ENCODE peak calls at places on chromosomes 4 and X, in eight cellular contexts. One of them, this sample, is unnamed. For H3K27me3, the result is how much of the 10 kb centered on the place peaks cover.

GRCh38 chr4:44415251-44415650 is 33.4 kb downstream of the KCTD8 start:
- DNase-seq in mesenchymal stem cell: no peak
- DNase-seq in GM23248: no peak
- DNase-seq in adrenal gland: no peak
- DNase-seq in suprapubic skin: no peak
- DNase-seq in pancreas: no peak
- DNase-seq in hepatocyte: no peak
- DNase-seq in CD8-positive, alpha-beta T cell: no peak
- DNase-seq in this sample: no peak

GRCh38 chr4:173488656-173489055 is 41.4 kb downstream of the HAND2 start:
- DNase-seq in mesenchymal stem cell: no peak
- DNase-seq in GM23248: peak
- DNase-seq in adrenal gland: no peak
- DNase-seq in suprapubic skin: no peak
- DNase-seq in pancreas: no peak
- DNase-seq in hepatocyte: no peak
- DNase-seq in CD8-positive, alpha-beta T cell: no peak
- DNase-seq in this sample: no peak

GRCh38 chr4:5322321-5322720 is 271.0 kb downstream of the STK32B start:
- DNase-seq in mesenchymal stem cell: no peak
- DNase-seq in GM23248: peak
- DNase-seq in adrenal gland: no peak
- DNase-seq in suprapubic skin: no peak
- DNase-seq in pancreas: no peak
- DNase-seq in hepatocyte: no peak
- DNase-seq in CD8-positive, alpha-beta T cell: no peak
- DNase-seq in this sample: no peak

GRCh38 chr4:22129454-22130075 is 181.0 kb upstream of the KCNIP4 start:
- DNase-seq in mesenchymal stem cell: peak
- DNase-seq in GM23248: peak
- DNase-seq in adrenal gland: no peak
- DNase-seq in suprapubic skin: no peak
- DNase-seq in pancreas: no peak
- DNase-seq in hepatocyte: peak
- DNase-seq in CD8-positive, alpha-beta T cell: no peak
- DNase-seq in this sample: peak

GRCh38 chr4:103499094-103499493 is 220.7 kb downstream of the TACR3 start:
- DNase-seq in mesenchymal stem cell: peak
- DNase-seq in GM23248: peak
- DNase-seq in adrenal gland: no peak
- DNase-seq in suprapubic skin: no peak
- DNase-seq in pancreas: no peak
- DNase-seq in hepatocyte: no peak
- DNase-seq in CD8-positive, alpha-beta T cell: no peak
- DNase-seq in this sample: no peak

GRCh38 chrX:39830414-39830813 is 267.3 kb downstream of the BCOR start:
- DNase-seq in mesenchymal stem cell: no peak
- DNase-seq in GM23248: no peak
- DNase-seq in adrenal gland: no peak
- DNase-seq in suprapubic skin: no peak
- DNase-seq in pancreas: no peak
- DNase-seq in hepatocyte: no peak
- DNase-seq in CD8-positive, alpha-beta T cell: no peak
- DNase-seq in this sample: no peak

GRCh38 chr4:72311291-72311690 is 257.7 kb downstream of the ADAMTS3 start:
- DNase-seq in mesenchymal stem cell: no peak
- DNase-seq in GM23248: peak
- DNase-seq in adrenal gland: no peak
- DNase-seq in suprapubic skin: no peak
- DNase-seq in pancreas: no peak
- DNase-seq in hepatocyte: no peak
- DNase-seq in CD8-positive, alpha-beta T cell: no peak
- DNase-seq in this sample: no peak

GRCh38 chr4:10589308-10589707 is 95.3 kb downstream of the CLNK start:
- DNase-seq in mesenchymal stem cell: no peak
- DNase-seq in GM23248: no peak
- DNase-seq in adrenal gland: no peak
- DNase-seq in suprapubic skin: no peak
- DNase-seq in pancreas: no peak
- DNase-seq in hepatocyte: no peak
- DNase-seq in CD8-positive, alpha-beta T cell: no peak
- DNase-seq in this sample: no peak

GRCh38 chr4:62544428-62544827 is 1344.3 kb downstream of the ADGRL3 start:
- DNase-seq in mesenchymal stem cell: peak
- DNase-seq in GM23248: no peak
- DNase-seq in adrenal gland: no peak
- DNase-seq in suprapubic skin: no peak
- DNase-seq in pancreas: no peak
- DNase-seq in hepatocyte: no peak
- DNase-seq in CD8-positive, alpha-beta T cell: no peak
- DNase-seq in this sample: no peak

GRCh38 chr4:136962868-136963267 is 569.4 kb downstream of the PCDH18 start:
- DNase-seq in mesenchymal stem cell: no peak
- DNase-seq in GM23248: no peak
- DNase-seq in adrenal gland: no peak
- DNase-seq in suprapubic skin: no peak
- DNase-seq in pancreas: no peak
- DNase-seq in hepatocyte: no peak
- DNase-seq in CD8-positive, alpha-beta T cell: no peak
- DNase-seq in this sample: no peak

GRCh38 chrX:130626521-130626920 is 224.7 kb downstream of the RBMX2 start:
- DNase-seq in mesenchymal stem cell: no peak
- DNase-seq in GM23248: peak
- DNase-seq in adrenal gland: no peak
- DNase-seq in suprapubic skin: no peak
- DNase-seq in pancreas: no peak
- DNase-seq in hepatocyte: no peak
- DNase-seq in CD8-positive, alpha-beta T cell: no peak
- DNase-seq in this sample: no peak

GRCh38 chr4:186669735-186670134 is 53.9 kb downstream of the FAT1 start:
- DNase-seq in mesenchymal stem cell: no peak
- DNase-seq in GM23248: no peak
- DNase-seq in adrenal gland: no peak
- DNase-seq in suprapubic skin: no peak
- DNase-seq in pancreas: no peak
- DNase-seq in hepatocyte: no peak
- DNase-seq in CD8-positive, alpha-beta T cell: no peak
- DNase-seq in this sample: no peak

GRCh38 chrX:41085883-41086626 is 810 bp downstream of the USP9X start:
- DNase-seq in mesenchymal stem cell: peak
- DNase-seq in GM23248: peak
- DNase-seq in adrenal gland: peak
- DNase-seq in suprapubic skin: peak
- DNase-seq in pancreas: peak
- DNase-seq in hepatocyte: peak
- DNase-seq in CD8-positive, alpha-beta T cell: peak
- DNase-seq in this sample: peak

GRCh38 chr4:139484861-139485311 is 31.0 kb downstream of the RAB33B start:
- DNase-seq in mesenchymal stem cell: no peak
- DNase-seq in GM23248: no peak
- DNase-seq in adrenal gland: no peak
- DNase-seq in suprapubic skin: no peak
- DNase-seq in pancreas: no peak
- DNase-seq in hepatocyte: no peak
- DNase-seq in CD8-positive, alpha-beta T cell: no peak
- DNase-seq in this sample: no peak

GRCh38 chr4:138035781-138036258 is 206.3 kb downstream of the SLC7A11 start:
- DNase-seq in mesenchymal stem cell: peak
- DNase-seq in GM23248: peak
- DNase-seq in adrenal gland: no peak
- DNase-seq in suprapubic skin: no peak
- DNase-seq in pancreas: no peak
- DNase-seq in hepatocyte: peak
- DNase-seq in CD8-positive, alpha-beta T cell: no peak
- DNase-seq in this sample: peak

GRCh38 chrX:37350034-37350365 is 836 bp downstream of the PRRG1 start:
- DNase-seq in mesenchymal stem cell: peak
- DNase-seq in GM23248: peak
- DNase-seq in adrenal gland: no peak
- DNase-seq in suprapubic skin: no peak
- DNase-seq in pancreas: no peak
- DNase-seq in hepatocyte: peak
- DNase-seq in CD8-positive, alpha-beta T cell: no peak
- DNase-seq in this sample: no peak

DNA sequence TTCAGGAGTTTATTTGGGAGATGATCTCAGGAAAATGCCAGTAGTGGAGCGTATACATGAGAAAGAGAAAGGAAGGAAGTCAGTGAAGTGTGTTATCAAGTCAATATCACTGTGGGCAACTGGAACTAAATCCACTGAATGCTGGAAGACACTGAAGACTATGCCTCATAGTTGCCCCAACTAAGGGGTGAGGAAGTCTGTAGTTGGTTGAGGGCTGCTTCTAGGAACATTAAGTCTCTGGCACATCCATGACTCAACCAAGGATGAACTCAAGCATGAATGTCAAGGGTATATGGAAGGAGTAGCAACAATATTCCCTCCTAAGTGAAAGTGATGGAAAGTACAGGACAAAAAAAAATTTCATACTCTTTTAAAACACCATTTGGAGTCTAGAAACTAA is 167.9 kb downstream of the MAGEB17 start:
- DNase-seq in mesenchymal stem cell: no peak
- DNase-seq in GM23248: no peak
- DNase-seq in adrenal gland: no peak
- DNase-seq in suprapubic skin: no peak
- DNase-seq in pancreas: no peak
- DNase-seq in hepatocyte: no peak
- DNase-seq in CD8-positive, alpha-beta T cell: no peak
- DNase-seq in this sample: no peak
- H3K27me3 ChIP-seq in mesenchymal stem cell: under half
- H3K27me3 ChIP-seq in GM23248: under half
- H3K27me3 ChIP-seq in adrenal gland: under half
- H3K27me3 ChIP-seq in suprapubic skin: under half
- H3K27me3 ChIP-seq in pancreas: under half
- H3K27me3 ChIP-seq in hepatocyte: under half
- H3K27me3 ChIP-seq in CD8-positive, alpha-beta T cell: under half
- H3K27me3 ChIP-seq in this sample: under half

GRCh38 chr4:152556814-152557213 is 20.9 kb upstream of the FBXW7 start:
- DNase-seq in mesenchymal stem cell: no peak
- DNase-seq in GM23248: no peak
- DNase-seq in adrenal gland: no peak
- DNase-seq in suprapubic skin: no peak
- DNase-seq in pancreas: no peak
- DNase-seq in hepatocyte: no peak
- DNase-seq in CD8-positive, alpha-beta T cell: no peak
- DNase-seq in this sample: no peak

GRCh38 chr4:152554742-152555141 is 18.9 kb upstream of the FBXW7 start:
- DNase-seq in mesenchymal stem cell: no peak
- DNase-seq in GM23248: no peak
- DNase-seq in adrenal gland: no peak
- DNase-seq in suprapubic skin: no peak
- DNase-seq in pancreas: no peak
- DNase-seq in hepatocyte: no peak
- DNase-seq in CD8-positive, alpha-beta T cell: no peak
- DNase-seq in this sample: no peak

GRCh38 chr4:152559641-152560040 is 23.7 kb upstream of the FBXW7 start:
- DNase-seq in mesenchymal stem cell: no peak
- DNase-seq in GM23248: no peak
- DNase-seq in adrenal gland: no peak
- DNase-seq in suprapubic skin: no peak
- DNase-seq in pancreas: no peak
- DNase-seq in hepatocyte: no peak
- DNase-seq in CD8-positive, alpha-beta T cell: no peak
- DNase-seq in this sample: no peak

DNA sequence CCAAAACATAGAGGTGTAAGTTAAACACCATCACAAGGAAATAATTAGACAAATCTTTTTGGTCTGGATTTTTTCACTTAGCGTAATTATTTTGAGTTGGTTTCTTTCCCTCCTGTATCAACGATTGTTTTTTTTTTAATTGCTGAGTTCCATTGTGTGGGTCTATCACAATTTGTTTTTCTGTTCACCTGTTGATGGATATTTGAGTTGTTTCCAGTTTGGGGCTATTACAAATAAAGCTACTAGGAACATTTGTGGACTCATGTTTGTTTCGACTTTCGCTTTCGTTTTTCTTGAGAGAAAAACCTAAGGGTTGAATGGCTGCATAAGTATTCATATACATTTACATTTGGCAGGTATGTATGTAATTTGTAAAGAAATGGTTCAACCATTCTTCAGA is 20.4 kb upstream of the FBXW7 start:
- DNase-seq in mesenchymal stem cell: no peak
- DNase-seq in GM23248: no peak
- DNase-seq in adrenal gland: no peak
- DNase-seq in suprapubic skin: no peak
- DNase-seq in pancreas: no peak
- DNase-seq in hepatocyte: no peak
- DNase-seq in CD8-positive, alpha-beta T cell: no peak
- DNase-seq in this sample: no peak
- H3K4me3 ChIP-seq in mesenchymal stem cell: no peak
- H3K4me3 ChIP-seq in GM23248: no peak
- H3K4me3 ChIP-seq in adrenal gland: no peak
- H3K4me3 ChIP-seq in suprapubic skin: no peak
- H3K4me3 ChIP-seq in pancreas: no peak
- H3K4me3 ChIP-seq in hepatocyte: no peak
- H3K4me3 ChIP-seq in CD8-positive, alpha-beta T cell: no peak
- H3K4me3 ChIP-seq in this sample: no peak

GRCh38 chrX:5042563-5042962 is 1186.1 kb downstream of the NLGN4X start:
- DNase-seq in mesenchymal stem cell: no peak
- DNase-seq in GM23248: no peak
- DNase-seq in adrenal gland: no peak
- DNase-seq in suprapubic skin: no peak
- DNase-seq in pancreas: no peak
- DNase-seq in hepatocyte: no peak
- DNase-seq in CD8-positive, alpha-beta T cell: no peak
- DNase-seq in this sample: no peak
- H3K27me3 ChIP-seq in mesenchymal stem cell: under half
- H3K27me3 ChIP-seq in GM23248: under half
- H3K27me3 ChIP-seq in adrenal gland: under half
- H3K27me3 ChIP-seq in suprapubic skin: under half
- H3K27me3 ChIP-seq in pancreas: under half
- H3K27me3 ChIP-seq in hepatocyte: under half
- H3K27me3 ChIP-seq in CD8-positive, alpha-beta T cell: under half
- H3K27me3 ChIP-seq in this sample: under half

DNA sequence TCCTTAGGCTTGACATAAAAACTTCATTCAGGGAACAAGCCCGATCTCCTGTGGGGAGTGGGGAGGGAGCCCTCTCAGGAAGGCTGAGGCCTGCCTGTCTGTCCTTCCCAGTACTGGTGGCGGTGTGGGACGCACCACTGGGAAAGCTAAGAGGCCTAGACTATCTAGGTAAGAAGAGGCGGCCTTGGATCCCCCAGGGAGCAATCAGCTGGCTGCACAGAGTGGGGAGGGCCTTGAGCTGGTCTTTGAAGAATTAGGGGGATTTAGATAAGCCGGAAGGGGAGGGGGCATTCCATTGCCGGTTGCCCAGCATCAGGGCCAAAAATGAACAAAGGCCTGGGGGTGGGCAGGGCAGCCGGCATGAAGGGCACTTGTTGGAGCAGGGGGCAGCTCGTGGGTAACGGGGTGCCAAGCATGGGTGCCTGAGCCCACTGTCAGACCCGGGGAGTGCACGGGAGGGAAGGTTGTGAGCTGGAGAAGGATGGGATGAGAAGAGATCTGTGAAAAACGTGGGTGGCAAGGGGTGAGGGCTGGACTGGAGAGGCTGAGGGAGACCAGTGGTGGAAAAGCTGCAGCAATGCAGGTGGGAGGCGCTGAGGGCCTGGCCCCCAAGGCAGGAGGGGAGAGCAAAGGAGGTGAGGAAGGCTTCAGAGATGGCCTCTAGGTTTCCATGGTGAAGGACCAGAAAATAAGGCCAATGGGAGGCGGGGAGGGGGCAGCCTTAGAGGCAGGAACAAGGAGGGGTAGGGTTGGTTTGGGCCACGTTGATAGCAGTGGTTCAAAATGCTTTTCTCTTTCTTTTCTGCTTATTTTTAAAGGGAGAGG is 8.5 kb downstream of the KLF3 start:
- DNase-seq in mesenchymal stem cell: no peak
- DNase-seq in GM23248: no peak
- DNase-seq in adrenal gland: peak
- DNase-seq in suprapubic skin: no peak
- DNase-seq in pancreas: peak
- DNase-seq in hepatocyte: no peak
- DNase-seq in CD8-positive, alpha-beta T cell: no peak
- DNase-seq in this sample: peak
- H3K4me3 ChIP-seq in mesenchymal stem cell: no peak
- H3K4me3 ChIP-seq in GM23248: peak
- H3K4me3 ChIP-seq in adrenal gland: no peak
- H3K4me3 ChIP-seq in suprapubic skin: peak
- H3K4me3 ChIP-seq in pancreas: peak
- H3K4me3 ChIP-seq in hepatocyte: no peak
- H3K4me3 ChIP-seq in CD8-positive, alpha-beta T cell: peak
- H3K4me3 ChIP-seq in this sample: no peak

This sample was measured in thyroid gland.